ENCODE peak calls at places on chromosomes 7 and 10, in nine cellular contexts. One of them, this sample, is unnamed.

GRCh38 chr7:936131-937054 is 18.1 kb downstream of the ADAP1 start:
- DNase-seq in fibroblast of the aortic adventitia: peak
- DNase-seq in CD4-positive, alpha-beta memory T cell: no peak
- DNase-seq in foreskin fibroblast: no peak
- DNase-seq in HuH-7.5: no peak
- DNase-seq in occipital lobe: no peak
- DNase-seq in NB4: peak
- DNase-seq in sciatic nerve: no peak
- DNase-seq in non-pigmented ciliary epithelial cell: no peak
- DNase-seq in this sample: peak

GRCh38 chr10:4195214-4195613 is 410.2 kb upstream of the KLF6 start:
- DNase-seq in fibroblast of the aortic adventitia: peak
- DNase-seq in CD4-positive, alpha-beta memory T cell: no peak
- DNase-seq in foreskin fibroblast: no peak
- DNase-seq in HuH-7.5: no peak
- DNase-seq in occipital lobe: no peak
- DNase-seq in NB4: no peak
- DNase-seq in sciatic nerve: no peak
- DNase-seq in non-pigmented ciliary epithelial cell: no peak
- DNase-seq in this sample: peak

GRCh38 chr7:26588511-26588910 is 275.9 kb downstream of the SKAP2 start:
- DNase-seq in fibroblast of the aortic adventitia: no peak
- DNase-seq in CD4-positive, alpha-beta memory T cell: no peak
- DNase-seq in foreskin fibroblast: no peak
- DNase-seq in HuH-7.5: no peak
- DNase-seq in occipital lobe: no peak
- DNase-seq in NB4: no peak
- DNase-seq in sciatic nerve: no peak
- DNase-seq in non-pigmented ciliary epithelial cell: no peak
- DNase-seq in this sample: no peak

GRCh38 chr10:120012566-120012965 is 120.0 kb downstream of the SEC23IP start:
- DNase-seq in fibroblast of the aortic adventitia: no peak
- DNase-seq in CD4-positive, alpha-beta memory T cell: no peak
- DNase-seq in foreskin fibroblast: no peak
- DNase-seq in HuH-7.5: no peak
- DNase-seq in occipital lobe: no peak
- DNase-seq in NB4: no peak
- DNase-seq in sciatic nerve: no peak
- DNase-seq in non-pigmented ciliary epithelial cell: peak
- DNase-seq in this sample: no peak

GRCh38 chr10:122553341-122553740 is 7.2 kb upstream of the DMBT1 start:
- DNase-seq in fibroblast of the aortic adventitia: no peak
- DNase-seq in CD4-positive, alpha-beta memory T cell: no peak
- DNase-seq in foreskin fibroblast: no peak
- DNase-seq in HuH-7.5: no peak
- DNase-seq in occipital lobe: no peak
- DNase-seq in NB4: peak
- DNase-seq in sciatic nerve: no peak
- DNase-seq in non-pigmented ciliary epithelial cell: no peak
- DNase-seq in this sample: no peak

GRCh38 chr10:71985542-71986250 is 21.5 kb downstream of the CHST3 start:
- DNase-seq in fibroblast of the aortic adventitia: peak
- DNase-seq in CD4-positive, alpha-beta memory T cell: no peak
- DNase-seq in foreskin fibroblast: peak
- DNase-seq in HuH-7.5: no peak
- DNase-seq in occipital lobe: no peak
- DNase-seq in NB4: peak
- DNase-seq in sciatic nerve: no peak
- DNase-seq in non-pigmented ciliary epithelial cell: no peak
- DNase-seq in this sample: no peak

GRCh38 chr7:150755473-150756099 is 18.4 kb downstream of the GIMAP5 start:
- DNase-seq in fibroblast of the aortic adventitia: no peak
- DNase-seq in CD4-positive, alpha-beta memory T cell: peak
- DNase-seq in foreskin fibroblast: no peak
- DNase-seq in HuH-7.5: no peak
- DNase-seq in occipital lobe: no peak
- DNase-seq in NB4: peak
- DNase-seq in sciatic nerve: no peak
- DNase-seq in non-pigmented ciliary epithelial cell: no peak
- DNase-seq in this sample: peak

GRCh38 chr10:96764345-96764744 is 44.0 kb upstream of the PIK3AP1 start:
- DNase-seq in fibroblast of the aortic adventitia: no peak
- DNase-seq in CD4-positive, alpha-beta memory T cell: no peak
- DNase-seq in foreskin fibroblast: no peak
- DNase-seq in HuH-7.5: no peak
- DNase-seq in occipital lobe: no peak
- DNase-seq in NB4: peak
- DNase-seq in sciatic nerve: no peak
- DNase-seq in non-pigmented ciliary epithelial cell: no peak
- DNase-seq in this sample: no peak

GRCh38 chr7:157805716-157806115 is 468.9 kb downstream of the DNAJB6 start:
- DNase-seq in fibroblast of the aortic adventitia: no peak
- DNase-seq in CD4-positive, alpha-beta memory T cell: no peak
- DNase-seq in foreskin fibroblast: no peak
- DNase-seq in HuH-7.5: no peak
- DNase-seq in occipital lobe: no peak
- DNase-seq in NB4: no peak
- DNase-seq in sciatic nerve: no peak
- DNase-seq in non-pigmented ciliary epithelial cell: no peak
- DNase-seq in this sample: no peak

This sample was measured in MG63.